ENCODE peak calls at places on chromosomes 16 and 17, in four cellular contexts. M is SK-N-SH, W is GM12878, D is K562. T is an unnamed sample.
A peak's percentile ranks its signal among the peaks of the same experiment; 100 is the strongest.

GRCh38 chr16:4351880-4352279 is 759 bp upstream of the PAM16 start:
- DNase-seq in D (no peak), W (no peak), M (no peak), T (peak; percentile 46)

GRCh38 chr17:10789694-10790271 is 14.1 kb downstream of the TMEM238L start:
- DNase-seq in D (no peak), W (no peak), M (no peak), T (peak; percentile 18)

GRCh38 chr16:49673442-49673841 is 182.5 kb downstream of the ZNF423 start:
- DNase-seq in D (no peak), W (no peak), M (no peak), T (no peak)

GRCh38 chr17:44266402-44267164 is 1.4 kb downstream of the SLC4A1 start:
- DNase-seq in M (peak; percentile 69), D (peak; percentile 96), W (no peak), T (no peak)

GRCh38 chr16:89798832-89799370 is 17.5 kb downstream of the FANCA start:
- DNase-seq in D (no peak), W (no peak), M (peak; percentile 83), T (no peak)

GRCh38 chr17:62876664-62877411 is 68.7 kb upstream of the MARCHF10 start:
- DNase-seq in W (no peak), D (no peak), M (no peak), T (no peak)

GRCh38 chr17:55549140-55549539 is 37.9 kb upstream of the SMIM36 start:
- DNase-seq in W (no peak), M (no peak), D (no peak), T (peak; percentile 33)

GRCh38 chr16:80197790-80198201 is 343.0 kb upstream of the DYNLRB2 start:
- DNase-seq in D (no peak), W (no peak), M (no peak), T (peak; percentile 79)

GRCh38 chr16:60991886-60992285 is 1044.4 kb downstream of the CDH8 start:
- DNase-seq in M (no peak), D (no peak), W (no peak), T (no peak)
- TF ChIP-seq USF2 in M (no peak), D (no peak), W (no peak), T (no peak)

DNA sequence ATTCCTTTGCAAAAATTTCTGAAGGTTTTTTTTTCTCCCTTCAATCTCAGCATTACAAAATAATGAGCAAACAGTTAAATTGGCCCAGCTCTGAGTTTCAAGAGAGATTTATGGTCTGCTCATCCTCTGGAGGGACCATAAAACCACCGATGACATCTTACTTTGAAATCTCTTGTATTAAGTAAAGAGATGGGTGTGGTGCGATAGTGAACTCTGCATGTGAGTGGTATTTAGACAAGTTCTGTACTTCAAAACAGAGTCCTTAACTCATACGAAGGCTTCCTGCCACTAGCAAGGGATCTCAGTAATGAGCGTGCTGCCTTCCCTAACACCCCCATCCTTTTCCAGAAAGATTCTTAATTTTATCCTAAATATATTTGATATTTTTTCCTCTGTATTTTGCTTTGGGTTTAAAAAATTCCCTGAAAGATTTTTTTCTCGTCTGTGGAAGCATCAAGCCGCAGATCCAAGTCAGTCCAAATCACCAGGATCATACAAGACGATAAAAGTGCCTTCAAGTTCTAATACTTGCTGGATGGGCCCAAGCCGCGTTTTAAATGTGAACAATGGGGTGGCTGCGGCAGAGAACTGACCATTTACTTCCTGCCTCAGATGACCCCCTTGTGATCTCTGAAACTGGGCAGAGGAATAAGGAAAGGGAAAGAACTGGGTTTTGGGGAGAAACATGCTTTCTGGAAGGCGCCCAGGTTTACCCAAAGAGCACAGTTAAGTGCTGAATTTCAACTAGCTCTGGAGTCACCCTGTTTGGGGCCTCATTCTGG is 1.9 kb downstream of the FAM20A start:
- DNase-seq in D (no peak), M (no peak), W (no peak), T (no peak)
- TF ChIP-seq NFIC in D (no peak), M (no peak), W (no peak), T (no peak)

GRCh38 chr17:77346765-77347164 is 206.0 kb downstream of the SEC14L1 start:
- DNase-seq in D (no peak), M (no peak), W (no peak), T (no peak)
- H3K4me1 ChIP-seq in D (peaks cover 5% of the 10 kb centered on the region), M (peaks cover 21% of the 10 kb centered on the region), W (peaks cover 12% of the 10 kb centered on the region), T (peaks cover 40% of the 10 kb centered on the region)

GRCh38 chr16:70602831-70603230 is 43.5 kb upstream of the IL34 start:
- DNase-seq in W (no peak), D (no peak), M (no peak), T (no peak)

GRCh38 chr16:70601576-70602575 is 44.5 kb upstream of the IL34 start:
- DNase-seq in W (no peak), D (no peak), M (no peak), T (no peak)

GRCh38 chr16:70597135-70597534 is 49.2 kb upstream of the IL34 start:
- DNase-seq in W (no peak), D (no peak), M (no peak), T (no peak)

GRCh38 chr16:70600730-70601129 is 45.6 kb upstream of the IL34 start:
- DNase-seq in M (no peak), D (no peak), W (no peak), T (no peak)

GRCh38 chr16:70598937-70599503 is 47.3 kb upstream of the IL34 start:
- DNase-seq in D (no peak), W (no peak), M (no peak), T (no peak)
- TF ChIP-seq USF2 in D (no peak), W (no peak), M (no peak), T (no peak)

GRCh38 chr17:39845052-39845976 is 18.8 kb downstream of the IKZF3 start:
- DNase-seq in D (no peak), W (no peak), M (no peak), T (no peak)
- TF ChIP-seq NFIC in D (no peak), W (no peak), M (no peak), T (no peak)

GRCh38 chr17:57486978-57487377 is 230.7 kb downstream of the MSI2 start:
- DNase-seq in D (no peak), M (no peak), W (no peak), T (no peak)

GRCh38 chr17:57486416-57486815 is 230.1 kb downstream of the MSI2 start:
- DNase-seq in W (no peak), D (no peak), M (no peak), T (no peak)

GRCh38 chr17:57485916-57486315 is 229.6 kb downstream of the MSI2 start:
- DNase-seq in D (no peak), W (no peak), M (no peak), T (no peak)

GRCh38 chr17:57488856-57489255 is 232.5 kb downstream of the MSI2 start:
- DNase-seq in M (no peak), W (no peak), D (no peak), T (no peak)

GRCh38 chr17:57487552-57487951 is 231.2 kb downstream of the MSI2 start:
- DNase-seq in W (no peak), M (no peak), D (no peak), T (no peak)
- H3K4me1 ChIP-seq in W (peaks cover 35% of the 10 kb centered on the region), M (peaks cover 73% of the 10 kb centered on the region), D (peaks cover 9% of the 10 kb centered on the region), T (peaks cover 9% of the 10 kb centered on the region)

DNA sequence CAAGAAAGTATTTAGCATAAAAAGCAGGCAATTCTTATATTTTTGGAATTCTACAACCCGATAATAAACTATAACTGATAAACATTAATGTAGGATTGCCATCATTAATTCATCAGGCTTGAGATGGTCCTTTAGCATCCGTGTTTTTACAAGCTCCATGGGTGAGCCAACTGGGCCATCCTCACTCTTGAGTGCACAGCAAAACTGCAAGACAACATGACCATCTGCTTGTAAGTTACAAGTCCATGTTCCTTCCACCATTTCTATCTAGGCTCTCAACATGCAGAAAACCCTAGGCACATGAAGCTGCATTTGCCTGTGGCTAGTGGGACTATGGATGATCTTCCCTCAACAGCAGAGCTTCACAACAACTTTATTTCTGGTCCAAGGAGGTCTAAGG is 40.1 kb downstream of the ADAMTS18 start:
- DNase-seq in W (no peak), M (no peak), D (no peak), T (no peak)
- TF ChIP-seq USF2 in W (no peak), M (no peak), D (no peak), T (no peak)

GRCh38 chr16:58048494-58048893 is 22.9 kb downstream of the MMP15 start:
- DNase-seq in D (no peak), W (no peak), M (no peak), T (no peak)
- TF ChIP-seq NFIC in D (no peak), W (no peak), M (no peak), T (no peak)